ENCODE peak calls at places on chromosomes 5 and 9, in six cellular contexts. X is AG20443; C is activated CD4-positive, alpha-beta T cell treated with anti-CD3 and anti-CD28 coated beads for 24 hours; L is BJ; P is CD4-positive, CD25-positive, alpha-beta regulatory T cell; E is activated naive CD4-positive, alpha-beta T cell treated with Interleukin-2 at 50 U/mL for 16 hours. F is an unnamed sample.

GRCh38 chr5:73125289-73125688 is 4.9 kb downstream of the TMEM171 start:
- DNase-seq in X (no peak), C (no peak), L (no peak), P (no peak), E (no peak), F (no peak)

GRCh38 chr9:132056717-132057429 is 22.8 kb downstream of the MED27 start:
- DNase-seq in X (no peak), C (no peak), L (no peak), P (no peak), E (no peak), F (no peak)

GRCh38 chr5:132069561-132069960 is 4.0 kb upstream of the CSF2 start:
- DNase-seq in X (no peak), C (no peak), L (no peak), P (no peak), E (no peak), F (no peak)

GRCh38 chr5:154380263-154380662 is 65.5 kb upstream of the SAP30L start:
- DNase-seq in X (no peak), C (no peak), L (no peak), P (no peak), E (no peak), F (no peak)

GRCh38 chr9:137973829-137974416 is 96.3 kb downstream of the CACNA1B start:
- DNase-seq in X (no peak), C (no peak), L (no peak), P (no peak), E (no peak), F (no peak)

GRCh38 chr9:79289856-79290255 is 281.9 kb upstream of the TLE4 start:
- DNase-seq in X (peak), C (no peak), L (no peak), P (no peak), E (no peak), F (no peak)

GRCh38 chr5:132472431-132472830 is 18.1 kb downstream of the IRF1 start:
- DNase-seq in X (no peak), C (no peak), L (no peak), P (no peak), E (no peak), F (no peak)

GRCh38 chr5:103407399-103407798 is 148.8 kb downstream of the MACIR start:
- DNase-seq in X (peak), C (no peak), L (no peak), P (no peak), E (no peak), F (no peak)

GRCh38 chr9:89808076-89808701 is 203.4 kb downstream of the GADD45G start:
- DNase-seq in X (no peak), C (no peak), L (no peak), P (no peak), E (no peak), F (no peak)

GRCh38 chr9:35905912-35906679 is at the start of gene HRCT1:
- DNase-seq in X (peak), C (no peak), L (peak), P (no peak), E (no peak), F (no peak)

GRCh38 chr9:68507098-68507795 is 33.4 kb downstream of the TMEM252 start:
- DNase-seq in X (peak), C (no peak), L (no peak), P (no peak), E (no peak), F (no peak)

GRCh38 chr5:94745786-94746730 is 127.6 kb downstream of the SLF1 start:
- DNase-seq in X (no peak), C (no peak), L (no peak), P (no peak), E (no peak), F (no peak)

GRCh38 chr5:151739395-151739794 is 19.0 kb downstream of the ATOX1 start:
- DNase-seq in X (no peak), C (no peak), L (no peak), P (no peak), E (no peak), F (no peak)

GRCh38 chr5:107673106-107673367 is 2.3 kb upstream of the EFNA5 start:
- DNase-seq in X (no peak), C (no peak), L (no peak), P (no peak), E (no peak), F (no peak)

GRCh38 chr9:125203259-125203658 is 2.9 kb downstream of the RABEPK start:
- DNase-seq in X (peak), C (no peak), L (no peak), P (no peak), E (no peak), F (no peak)

GRCh38 chr9:25427898-25428297 is 250.3 kb downstream of the TUSC1 start:
- DNase-seq in X (no peak), C (no peak), L (no peak), P (no peak), E (no peak), F (no peak)

GRCh38 chr9:77903666-77904248 is 127.9 kb downstream of the GNAQ start:
- DNase-seq in X (no peak), C (no peak), L (no peak), P (no peak), E (no peak), F (no peak)

GRCh38 chr5:68839019-68839552 is 254.7 kb upstream of the SLC30A5 start:
- DNase-seq in X (peak), C (no peak), L (peak), P (no peak), E (no peak), F (peak)

GRCh38 chr9:76818271-76818670 is 54.0 kb downstream of the PCA3 start:
- DNase-seq in X (peak), C (no peak), L (peak), P (no peak), E (no peak), F (no peak)

GRCh38 chr9:127794001-127794791 is 8.4 kb downstream of the CDK9 start:
- DNase-seq in X (no peak), C (no peak), L (no peak), P (no peak), E (no peak), F (no peak)

GRCh38 chr5:65708140-65708539 is 13.8 kb downstream of the SGTB start:
- DNase-seq in X (no peak), C (no peak), L (no peak), P (no peak), E (no peak), F (no peak)

GRCh38 chr5:80754900-80755299 is 100.1 kb upstream of the DHFR start:
- DNase-seq in X (no peak), C (peak), L (no peak), P (no peak), E (peak), F (no peak)

GRCh38 chr9:19122490-19123042 is 4.7 kb downstream of the PLIN2 start:
- DNase-seq in X (no peak), C (no peak), L (no peak), P (no peak), E (no peak), F (no peak)

GRCh38 chr5:56802235-56802634 is 13.1 kb upstream of the MAP3K1 start:
- DNase-seq in X (no peak), C (no peak), L (no peak), P (no peak), E (no peak), F (no peak)

GRCh38 chr5:133562554-133562953 is 49.8 kb downstream of the FSTL4 start:
- DNase-seq in X (no peak), C (no peak), L (no peak), P (no peak), E (no peak), F (no peak)

GRCh38 chr5:153798830-153799229 is 239.9 kb downstream of the FAM114A2 start:
- DNase-seq in X (no peak), C (no peak), L (no peak), P (no peak), E (no peak), F (no peak)